ENCODE peak calls at places on chromosome 21, in ten cellular contexts. I, U, V, T, B, K, J, R, L and Y are unnamed samples.

GRCh38 chr21:38227401-38227800 is 29.4 kb upstream of the KCNJ15 start:
- DNase-seq in I (no peak), U (no peak), V (no peak), T (no peak), B (no peak), K (no peak), J (no peak), R (no peak), L (no peak), Y (no peak)

GRCh38 chr21:43739648-43740435 is 20.9 kb downstream of the PDXK start:
- DNase-seq in I (no peak), U (no peak), V (no peak), T (no peak), B (no peak), K (no peak), J (no peak), R (no peak), L (no peak), Y (no peak)

GRCh38 chr21:45102391-45102932 is 28.1 kb downstream of the ADARB1 start:
- DNase-seq in I (peak; percentile 76), U (no peak), V (no peak), T (no peak), B (no peak), K (no peak), J (no peak), R (no peak), L (no peak), Y (no peak)

GRCh38 chr21:39377444-39378050 is 28.7 kb upstream of the HMGN1 start:
- DNase-seq in I (peak; percentile 35), U (no peak), V (peak; percentile 38), T (no peak), B (no peak), K (no peak), J (no peak), R (no peak), L (no peak), Y (no peak)

GRCh38 chr21:36454079-36454478 is 25.8 kb downstream of the CLDN14 start:
- DNase-seq in I (no peak), U (no peak), V (peak; percentile 38), T (no peak), B (no peak), K (no peak), J (no peak), R (no peak), L (no peak), Y (no peak)

GRCh38 chr21:42681296-42682206 is 28.1 kb downstream of the PDE9A start:
- DNase-seq in I (no peak), U (no peak), V (no peak), T (no peak), B (no peak), K (no peak), J (no peak), R (no peak), L (no peak), Y (peak; percentile 21)

GRCh38 chr21:27155130-27155500 is 188.2 kb upstream of the ADAMTS5 start:
- DNase-seq in I (no peak), U (no peak), V (no peak), T (no peak), B (no peak), K (no peak), J (no peak), R (no peak), L (no peak), Y (no peak)

GRCh38 chr21:39628380-39628779 is 15.6 kb downstream of the B3GALT5 start:
- DNase-seq in I (peak; percentile 24), U (no peak), V (no peak), T (no peak), B (no peak), K (no peak), J (no peak), R (no peak), L (no peak), Y (no peak)

GRCh38 chr21:45617021-45617930 is 26.2 kb upstream of the PCBP3 start:
- DNase-seq in I (no peak), U (no peak), V (peak; percentile 58), T (no peak), B (no peak), K (no peak), J (no peak), R (no peak), L (no peak), Y (no peak)

GRCh38 chr21:42645211-42646075 is 8.0 kb upstream of the PDE9A start:
- DNase-seq in I (no peak), U (no peak), V (no peak), T (no peak), B (no peak), K (no peak), J (no peak), R (no peak), L (peak; percentile 67), Y (peak; percentile 29)

GRCh38 chr21:29423521-29423920 is 124.8 kb downstream of the BACH1 start:
- DNase-seq in I (no peak), U (no peak), V (no peak), T (no peak), B (no peak), K (no peak), J (no peak), R (no peak), L (no peak), Y (no peak)

GRCh38 chr21:39705849-39706248 is 39.1 kb upstream of the IGSF5 start:
- DNase-seq in I (peak; percentile 36), U (no peak), V (no peak), T (no peak), B (no peak), K (no peak), J (no peak), R (no peak), L (no peak), Y (no peak)

GRCh38 chr21:43834146-43834905 is 30.7 kb upstream of the AGPAT3 start:
- DNase-seq in I (no peak), U (no peak), V (no peak), T (no peak), B (no peak), K (no peak), J (no peak), R (no peak), L (no peak), Y (no peak)

GRCh38 chr21:27683292-27683691 is 716.4 kb upstream of the ADAMTS5 start:
- DNase-seq in I (no peak), U (no peak), V (no peak), T (no peak), B (no peak), K (no peak), J (no peak), R (no peak), L (no peak), Y (no peak)